ENCODE peak calls at places on chromosomes 1 and 21, in nine cellular contexts. R is fibroblast of lung, J is kidney glomerular epithelial cell, B is A172, Q is neuronal stem cell, L is foreskin keratinocyte, T is germinal center, G is esophagus squamous epithelium, E is CD14-positive monocyte. A is an unnamed sample.

GRCh38 chr1:150563340-150564038 is 14.3 kb downstream of the ADAMTSL4 start:
- DNase-seq in G (no peak), Q (no peak), E (no peak), R (no peak), T (peak; percentile 50), J (peak; percentile 68), L (no peak), B (peak; percentile 73), A (no peak)

GRCh38 chr1:180778782-180779398 is 133.8 kb upstream of the KIAA1614 start:
- DNase-seq in J (no peak), R (no peak), E (no peak), G (no peak), B (peak; percentile 21), T (peak; percentile 27), Q (no peak), L (no peak), A (no peak)

GRCh38 chr1:180310095-180310494 is 80.0 kb downstream of the LHX4 start:
- DNase-seq in G (no peak), T (no peak), L (peak; percentile 42), R (peak; percentile 53), Q (no peak), B (no peak), E (peak; percentile 48), J (no peak), A (no peak)

GRCh38 chr1:207808322-207808705 is 56.5 kb downstream of the CD46 start:
- DNase-seq in J (no peak), T (no peak), Q (no peak), G (no peak), B (no peak), E (no peak), L (peak; percentile 68), R (no peak), A (no peak)

GRCh38 chr1:29202584-29203340 is 21.1 kb upstream of the SRSF4 start:
- DNase-seq in R (peak; percentile 98), E (peak; percentile 92), J (peak; percentile 96), Q (peak; percentile 92), B (peak; percentile 92), L (peak; percentile 86), T (peak; percentile 87), G (peak; percentile 73), A (peak; percentile 94)

GRCh38 chr1:12087797-12088314 is 24.8 kb downstream of the TNFRSF8 start:
- DNase-seq in J (no peak), B (no peak), T (no peak), R (no peak), Q (no peak), G (no peak), E (no peak), L (no peak), A (no peak)

GRCh38 chr1:235683653-235684052 is 34.1 kb upstream of the GNG4 start:
- DNase-seq in J (no peak), E (no peak), B (no peak), G (no peak), Q (no peak), R (no peak), L (no peak), T (no peak), A (no peak)

GRCh38 chr1:234776256-234776874 is 166.4 kb upstream of the IRF2BP2 start:
- DNase-seq in L (no peak), J (no peak), E (no peak), T (no peak), Q (no peak), R (no peak), B (no peak), G (no peak), A (no peak)

GRCh38 chr1:116817582-116818064 is 63.4 kb downstream of the CD2 start:
- DNase-seq in E (no peak), B (peak; percentile 55), G (no peak), R (peak; percentile 2), L (peak; percentile 45), T (peak; percentile 66), J (no peak), Q (peak; percentile 9), A (peak; percentile 27)

GRCh38 chr1:155326020-155326526 is 5.4 kb downstream of the RUSC1 start:
- DNase-seq in B (no peak), L (no peak), G (no peak), R (no peak), T (no peak), Q (no peak), E (no peak), J (no peak), A (no peak)

GRCh38 chr1:230314142-230314470 is 112.0 kb downstream of the PGBD5 start:
- DNase-seq in G (no peak), E (no peak), R (no peak), L (no peak), T (no peak), J (no peak), Q (no peak), B (no peak), A (no peak)

GRCh38 chr1:29286194-29286767 is 50.0 kb downstream of the PTPRU start:
- DNase-seq in G (no peak), B (no peak), J (no peak), L (no peak), Q (no peak), R (no peak), E (no peak), T (no peak), A (no peak)

GRCh38 chr1:107851418-107851817 is 113.6 kb downstream of the VAV3 start:
- DNase-seq in L (no peak), G (no peak), Q (no peak), J (no peak), B (no peak), R (no peak), T (no peak), E (no peak), A (no peak)

GRCh38 chr1:156691665-156692408 is 13.5 kb downstream of the CRABP2 start:
- DNase-seq in J (peak; percentile 25), Q (no peak), T (no peak), G (no peak), L (peak; percentile 61), E (no peak), R (no peak), B (peak; percentile 72), A (peak; percentile 60)

GRCh38 chr1:202860744-202861419 is 28.1 kb downstream of the RABIF start:
- DNase-seq in R (peak; percentile 11), E (no peak), T (peak; percentile 38), L (no peak), B (peak; percentile 59), G (no peak), J (no peak), Q (peak; percentile 73), A (no peak)

GRCh38 chr21:41767606-41768370 is 936 bp upstream of the RIPK4 start:
- DNase-seq in Q (no peak), B (peak; percentile 73), J (peak; percentile 75), E (no peak), G (no peak), R (no peak), T (no peak), L (peak; percentile 62), A (peak; percentile 88)

GRCh38 chr1:61332196-61332753 is 249.9 kb downstream of the NFIA start:
- DNase-seq in R (no peak), B (no peak), L (no peak), Q (no peak), J (no peak), T (no peak), E (no peak), G (no peak), A (no peak)

GRCh38 chr21:42565206-42565810 is 51.7 kb downstream of the SLC37A1 start:
- DNase-seq in E (no peak), J (no peak), T (no peak), B (no peak), R (no peak), Q (no peak), G (no peak), L (no peak), A (no peak)

GRCh38 chr1:93051961-93052360 is 27.1 kb upstream of the MTF2 start:
- DNase-seq in Q (no peak), R (no peak), E (no peak), B (no peak), G (no peak), L (no peak), T (no peak), J (no peak), A (no peak)

GRCh38 chr1:91123773-91124172 is 101.9 kb upstream of the ZNF644 start:
- DNase-seq in J (no peak), B (no peak), R (no peak), Q (no peak), G (no peak), T (no peak), E (no peak), L (no peak), A (no peak)

GRCh38 chr1:94236021-94236491 is 1.3 kb downstream of the ARHGAP29 start:
- DNase-seq in L (no peak), Q (peak; percentile 15), J (no peak), E (no peak), T (no peak), B (no peak), G (no peak), R (peak; percentile 34), A (no peak)

GRCh38 chr1:183689770-183690204 is 36.7 kb upstream of the APOBEC4 start:
- DNase-seq in R (no peak), L (no peak), J (no peak), B (no peak), T (no peak), Q (no peak), E (no peak), G (no peak), A (no peak)

GRCh38 chr1:115098979-115099692 is 9.8 kb upstream of the TSPAN2 start:
- DNase-seq in B (peak; percentile 53), Q (no peak), J (peak; percentile 77), T (peak; percentile 55), R (peak; percentile 19), E (peak; percentile 72), G (no peak), L (peak; percentile 53), A (peak; percentile 52)

GRCh38 chr1:170698711-170699275 is 34.9 kb downstream of the PRRX1 start:
- DNase-seq in E (no peak), B (peak; percentile 42), R (peak; percentile 64), L (no peak), J (no peak), Q (peak; percentile 6), T (no peak), G (no peak), A (no peak)

GRCh38 chr1:37902983-37903382 is 43.6 kb upstream of the MTF1 start:
- DNase-seq in L (no peak), E (no peak), Q (no peak), T (no peak), J (no peak), R (no peak), G (no peak), B (no peak), A (no peak)

GRCh38 chr21:15706686-15707085 is 23.1 kb upstream of the USP25 start:
- DNase-seq in L (peak; percentile 85), R (peak; percentile 92), G (no peak), B (peak; percentile 99), Q (no peak), E (no peak), J (peak; percentile 81), T (no peak), A (peak; percentile 86)

GRCh38 chr1:196558424-196558823 is 49.8 kb downstream of the KCNT2 start:
- DNase-seq in L (peak; percentile 63), J (peak; percentile 77), G (no peak), B (peak; percentile 82), Q (no peak), T (no peak), R (peak; percentile 84), E (no peak), A (peak; percentile 60)

GRCh38 chr21:29164330-29164942 is 34.0 kb downstream of the MAP3K7CL start:
- DNase-seq in G (no peak), L (peak; percentile 46), E (no peak), J (peak; percentile 77), T (no peak), R (peak; percentile 93), B (peak; percentile 91), Q (no peak), A (peak; percentile 57)

GRCh38 chr21:36553406-36553805 is 73.5 kb upstream of the CLDN14 start:
- DNase-seq in L (no peak), E (no peak), G (no peak), R (no peak), J (no peak), T (no peak), B (no peak), Q (no peak), A (no peak)

GRCh38 chr1:209692745-209693504 is 11.7 kb upstream of the HSD11B1 start:
- DNase-seq in E (peak; percentile 66), B (peak; percentile 81), G (peak; percentile 4), L (peak; percentile 47), J (peak; percentile 56), Q (peak; percentile 67), T (peak; percentile 54), R (peak; percentile 94), A (peak; percentile 69)

GRCh38 chr1:171913385-171913784 is 72.1 kb downstream of the DNM3 start:
- DNase-seq in R (peak; percentile 24), J (peak; percentile 31), G (no peak), B (peak; percentile 67), Q (no peak), T (no peak), E (no peak), L (peak; percentile 38), A (peak; percentile 18)